ENCODE peak calls at places on chromosomes 2 and 18, in four cellular contexts. T, E, O and P are unnamed samples.

GRCh38 chr18:46199515-46200147 is 95.4 kb downstream of the HAUS1 start:
- DNase-seq in E (peak), T (no peak), O (no peak), P (no peak)

GRCh38 chr2:130342020-130342532 is 621 bp upstream of the IMP4 start:
- DNase-seq in T (peak), O (peak), E (peak), P (peak)

GRCh38 chr2:3522851-3523481 is 3.6 kb upstream of the ADI1 start:
- DNase-seq in T (no peak), E (no peak), O (peak), P (no peak)

GRCh38 chr2:162084561-162084960 is 10.5 kb upstream of the DPP4 start:
- DNase-seq in T (no peak), O (no peak), E (no peak), P (no peak)

GRCh38 chr2:105409717-105410116 is 10.9 kb upstream of the FHL2 start:
- DNase-seq in O (peak), E (peak), T (no peak), P (no peak)

GRCh38 chr18:35458677-35459441 is 38.9 kb downstream of the INO80C start:
- DNase-seq in O (peak), T (peak), E (peak), P (no peak)

GRCh38 chr2:120539937-120540718 is 194.2 kb downstream of the INHBB start:
- DNase-seq in O (peak), E (peak), T (no peak), P (no peak)

GRCh38 chr18:75538727-75539126 is 111.2 kb upstream of the SMIM21 start:
- DNase-seq in T (no peak), O (no peak), E (no peak), P (no peak)

GRCh38 chr2:207530160-207531023 is 630 bp downstream of the CREB1 start:
- DNase-seq in T (peak), O (peak), E (peak), P (peak)

GRCh38 chr2:157825885-157826284 is 50.2 kb downstream of the ACVR1 start:
- DNase-seq in E (no peak), O (no peak), T (no peak), P (no peak)

GRCh38 chr2:194696690-194697089 is 960.3 kb upstream of the SLC39A10 start:
- DNase-seq in T (no peak), O (no peak), E (no peak), P (no peak)

GRCh38 chr2:239834143-239834542 is 191.0 kb downstream of the NDUFA10 start:
- DNase-seq in E (no peak), T (no peak), O (no peak), P (no peak)

GRCh38 chr2:167599228-167599627 is 648.2 kb downstream of the STK39 start:
- DNase-seq in E (no peak), O (no peak), T (no peak), P (no peak)

GRCh38 chr2:232444409-232445148 is 11.4 kb upstream of the ALPI start:
- DNase-seq in T (no peak), O (no peak), E (peak), P (peak)

GRCh38 chr2:127683766-127684165 is 8.4 kb upstream of the LIMS2 start:
- DNase-seq in E (no peak), O (no peak), T (no peak), P (no peak)

GRCh38 chr2:75243219-75243618 is 43.9 kb upstream of the TACR1 start:
- DNase-seq in O (no peak), T (no peak), E (no peak), P (no peak)

GRCh38 chr18:5057348-5058012 is 139.6 kb downstream of the AKAIN1 start:
- DNase-seq in E (peak), T (no peak), O (peak), P (no peak)

GRCh38 chr2:121431214-121431613 is 99.5 kb upstream of the RNU4ATAC start:
- DNase-seq in O (no peak), T (no peak), E (no peak), P (no peak)

GRCh38 chr18:36078751-36079529 is 11.6 kb upstream of the RPRD1A start:
- DNase-seq in T (no peak), O (no peak), E (no peak), P (no peak)

GRCh38 chr18:61189376-61189775 is 143.9 kb upstream of the CDH20 start:
- DNase-seq in E (no peak), T (no peak), O (no peak), P (no peak)

GRCh38 chr2:105005601-105006000 is 32.3 kb upstream of the MRPS9 start:
- DNase-seq in T (no peak), E (no peak), O (no peak), P (no peak)

GRCh38 chr18:22813648-22814328 is 119.3 kb upstream of the RBBP8 start:
- DNase-seq in O (no peak), T (no peak), E (peak), P (no peak)

GRCh38 chr2:46538393-46538792 is 59.0 kb downstream of the TMEM247 start:
- DNase-seq in E (no peak), O (peak), T (no peak), P (no peak)

GRCh38 chr18:74084184-74084583 is 63.5 kb downstream of the FBXO15 start:
- DNase-seq in T (no peak), O (no peak), E (no peak), P (no peak)

GRCh38 chr18:74083071-74083954 is 64.3 kb downstream of the FBXO15 start:
- DNase-seq in T (no peak), E (no peak), O (no peak), P (no peak)

GRCh38 chr18:74078257-74078656 is 69.4 kb downstream of the FBXO15 start:
- DNase-seq in E (no peak), O (no peak), T (no peak), P (no peak)

GRCh38 chr18:74081966-74082365 is 65.7 kb downstream of the FBXO15 start:
- DNase-seq in E (no peak), T (no peak), O (no peak), P (no peak)

GRCh38 chr18:74082476-74083070 is 65.1 kb downstream of the FBXO15 start:
- DNase-seq in E (peak), O (no peak), T (peak), P (no peak)
- TF ChIP-seq CTCF in E (peak), O (peak), T (peak), P (peak)

DNA sequence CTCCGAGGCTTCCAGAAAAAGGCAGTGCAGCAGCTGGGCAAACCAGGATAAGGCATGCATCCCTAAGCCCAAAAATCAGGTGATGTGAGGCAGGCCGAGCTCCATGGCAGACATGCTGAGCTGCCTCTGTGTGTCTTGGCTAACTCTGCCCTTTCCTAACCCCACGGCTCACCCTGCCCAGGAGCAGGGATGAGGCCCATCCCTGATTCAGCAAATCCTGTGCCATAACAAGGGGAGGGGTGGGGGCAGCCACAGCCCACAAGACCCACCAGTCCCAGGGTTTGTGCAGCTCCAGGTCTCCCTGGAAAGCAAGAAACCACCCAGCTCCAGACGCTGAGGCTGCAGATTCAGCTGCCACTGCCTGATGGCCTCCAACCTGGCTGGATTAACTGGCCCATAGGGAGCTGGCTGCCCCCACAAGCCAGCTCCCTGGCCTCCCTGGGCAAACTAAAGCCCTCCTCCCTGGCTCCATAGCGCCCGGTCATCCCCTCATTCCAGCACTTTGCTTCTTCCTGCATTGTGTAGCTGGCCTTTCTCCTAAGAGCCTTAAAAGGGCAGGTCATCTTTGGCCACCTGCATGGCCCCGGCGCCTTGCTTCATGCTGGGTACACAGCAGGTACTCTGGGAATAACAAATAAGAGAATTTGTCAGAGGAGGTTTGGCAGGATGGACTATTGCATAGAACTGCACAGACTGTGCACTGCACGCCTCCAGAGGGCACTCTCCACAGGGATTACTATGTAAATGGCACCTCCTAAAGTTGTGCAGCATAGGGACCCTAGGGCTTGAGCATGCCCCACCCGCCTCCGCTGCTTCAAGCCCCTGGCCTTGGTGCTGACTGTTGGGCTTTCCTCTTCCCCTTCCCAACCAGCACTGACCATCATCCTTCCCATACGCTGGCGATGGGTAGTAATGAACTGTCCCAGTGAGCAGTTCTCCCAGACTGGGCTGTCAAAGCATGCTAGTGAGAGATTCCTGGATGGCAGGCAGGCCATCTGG is 10.7 kb downstream of the STEAP3 start:
- DNase-seq in E (peak), O (no peak), T (no peak), P (no peak)
- TF ChIP-seq CTCF in E (peak), O (no peak), T (no peak), P (peak)

GRCh38 chr18:48607049-48607984 is 68.5 kb downstream of the CTIF start:
- DNase-seq in T (peak), E (no peak), O (peak), P (no peak)

GRCh38 chr18:48602759-48603390 is 64.0 kb downstream of the CTIF start:
- DNase-seq in E (no peak), O (no peak), T (peak), P (no peak)

GRCh38 chr18:48608581-48608980 is 69.8 kb downstream of the CTIF start:
- DNase-seq in O (no peak), T (peak), E (no peak), P (no peak)

GRCh38 chr18:48609114-48609513 is 70.3 kb downstream of the CTIF start:
- DNase-seq in T (peak), O (no peak), E (no peak), P (peak)

DNA sequence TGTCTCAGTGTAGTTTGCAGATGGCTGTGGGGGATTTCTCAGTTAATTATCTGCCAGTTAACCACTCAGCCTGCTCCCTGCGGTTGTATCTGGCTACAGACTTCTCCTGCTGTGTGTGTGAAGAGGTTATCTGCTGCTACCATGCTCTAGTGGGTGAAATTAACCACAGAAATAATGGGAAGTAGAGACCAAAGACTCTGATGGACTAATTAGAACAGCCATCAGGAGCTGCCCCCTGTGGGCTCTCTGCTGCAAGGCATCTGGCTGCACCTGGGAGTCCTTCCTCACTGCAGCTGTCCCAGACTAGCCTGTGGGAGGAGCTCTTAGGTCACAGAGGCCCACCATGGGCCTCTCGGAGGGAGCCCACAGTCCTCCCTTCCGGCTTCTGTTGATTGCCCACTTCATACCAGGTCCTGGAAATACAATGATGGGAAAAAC is 66.6 kb downstream of the CTIF start:
- DNase-seq in E (peak), T (peak), O (no peak), P (no peak)
- TF ChIP-seq CTCF in E (peak), T (no peak), O (no peak), P (peak)

DNA sequence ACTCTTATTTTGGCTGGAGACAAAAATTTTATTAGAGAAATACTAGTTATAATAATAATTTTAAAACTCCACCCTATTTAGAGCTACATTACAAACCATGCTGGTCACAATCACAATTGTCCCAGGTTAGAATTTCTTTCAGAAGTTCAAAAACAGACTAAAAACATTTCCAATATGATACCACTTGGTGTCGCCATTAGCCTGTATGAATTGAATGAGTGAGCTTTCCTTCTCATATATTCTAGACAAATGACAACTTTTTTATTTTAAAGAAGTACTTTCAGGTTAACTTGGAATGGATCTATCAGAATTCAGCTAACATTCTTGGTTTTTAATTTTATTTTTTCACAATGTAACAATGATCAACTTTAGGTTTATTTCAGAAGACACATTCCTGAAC is 48.0 kb downstream of the SERPINB8 start:
- DNase-seq in E (peak), T (no peak), O (no peak), P (no peak)
- TF ChIP-seq CTCF in E (peak), T (no peak), O (no peak), P (peak)

DNA sequence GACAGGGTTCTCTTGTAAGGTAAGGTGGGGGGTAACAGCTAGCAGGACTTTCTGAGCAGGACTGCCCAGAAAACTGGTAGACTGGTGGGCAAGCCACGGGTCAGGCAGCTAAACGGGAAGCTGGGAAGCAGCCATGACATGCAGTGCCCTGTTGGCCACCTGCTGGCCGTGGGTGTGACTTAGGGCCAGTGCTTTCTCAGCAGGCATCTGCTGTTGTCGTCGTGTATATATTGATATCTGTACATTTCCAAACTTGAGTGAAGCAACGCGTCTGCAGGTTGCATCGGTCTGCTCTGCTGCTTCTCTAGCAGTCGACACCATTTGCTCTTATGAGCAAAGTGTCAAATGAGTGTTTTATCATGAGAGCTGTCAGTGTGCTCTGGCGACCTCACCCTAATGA is 31.0 kb downstream of the COA5 start:
- DNase-seq in T (no peak), E (no peak), O (no peak), P (no peak)
- TF ChIP-seq CTCF in T (no peak), E (no peak), O (no peak), P (peak)

DNA sequence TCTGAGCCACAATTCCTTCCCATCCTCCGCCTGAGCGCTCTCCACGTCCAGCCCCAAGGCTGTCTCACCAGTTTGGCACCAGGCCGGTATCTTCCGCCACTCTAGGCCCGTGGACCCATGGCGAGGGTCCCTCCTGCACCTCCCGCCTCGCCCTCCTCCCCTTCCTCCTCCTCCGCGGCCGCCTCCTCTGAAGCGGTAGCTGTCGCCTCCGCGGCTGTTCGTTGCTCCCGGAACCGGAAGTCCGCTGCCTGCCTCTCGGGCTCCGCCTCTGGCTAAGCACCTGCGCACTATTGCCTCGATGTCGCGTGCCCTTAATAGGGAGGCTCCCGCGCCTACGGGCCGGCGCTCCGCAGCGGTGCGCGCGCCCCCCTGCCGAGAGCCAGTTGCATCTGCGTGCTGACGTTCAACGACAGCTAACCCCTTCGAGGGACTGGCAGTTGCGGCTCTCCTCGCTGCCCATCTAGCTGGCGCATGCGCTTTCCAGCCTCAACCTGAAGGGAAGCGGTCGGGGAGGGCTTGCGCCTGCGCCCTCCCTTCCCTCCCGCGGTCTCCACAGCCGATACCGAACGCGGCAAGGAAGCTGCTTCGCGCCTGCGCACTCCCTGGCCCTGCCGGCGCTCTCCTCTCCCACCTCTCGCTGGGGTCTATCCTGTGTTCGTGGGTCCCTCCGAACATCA is at the start of gene MBD1:
- DNase-seq in T (peak), O (peak), E (peak), P (peak)
- TF ChIP-seq CTCF in T (peak), O (peak), E (no peak), P (peak)

DNA sequence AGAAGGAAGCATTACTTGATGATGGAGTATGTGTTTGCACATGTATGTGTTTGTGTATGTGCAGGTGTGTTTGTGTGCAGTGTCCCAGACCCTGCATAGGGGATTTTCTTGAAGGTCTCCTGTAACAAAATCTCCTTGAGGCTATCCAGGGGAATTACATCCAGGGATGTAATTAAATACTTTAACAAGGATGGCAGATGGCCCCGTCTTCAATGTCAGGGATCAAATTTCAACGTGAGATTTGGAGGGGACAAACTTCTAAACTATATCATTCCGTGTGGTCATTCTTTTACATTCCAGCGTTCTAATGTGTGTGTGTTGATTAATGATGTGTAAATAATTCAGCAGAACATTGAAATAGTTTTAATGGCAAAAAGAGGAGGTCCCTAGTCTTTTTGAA is 3.3 kb downstream of the UGT1A9 start:
- DNase-seq in E (no peak), O (no peak), T (no peak), P (no peak)
- TF ChIP-seq CTCF in E (no peak), O (no peak), T (no peak), P (no peak)

DNA sequence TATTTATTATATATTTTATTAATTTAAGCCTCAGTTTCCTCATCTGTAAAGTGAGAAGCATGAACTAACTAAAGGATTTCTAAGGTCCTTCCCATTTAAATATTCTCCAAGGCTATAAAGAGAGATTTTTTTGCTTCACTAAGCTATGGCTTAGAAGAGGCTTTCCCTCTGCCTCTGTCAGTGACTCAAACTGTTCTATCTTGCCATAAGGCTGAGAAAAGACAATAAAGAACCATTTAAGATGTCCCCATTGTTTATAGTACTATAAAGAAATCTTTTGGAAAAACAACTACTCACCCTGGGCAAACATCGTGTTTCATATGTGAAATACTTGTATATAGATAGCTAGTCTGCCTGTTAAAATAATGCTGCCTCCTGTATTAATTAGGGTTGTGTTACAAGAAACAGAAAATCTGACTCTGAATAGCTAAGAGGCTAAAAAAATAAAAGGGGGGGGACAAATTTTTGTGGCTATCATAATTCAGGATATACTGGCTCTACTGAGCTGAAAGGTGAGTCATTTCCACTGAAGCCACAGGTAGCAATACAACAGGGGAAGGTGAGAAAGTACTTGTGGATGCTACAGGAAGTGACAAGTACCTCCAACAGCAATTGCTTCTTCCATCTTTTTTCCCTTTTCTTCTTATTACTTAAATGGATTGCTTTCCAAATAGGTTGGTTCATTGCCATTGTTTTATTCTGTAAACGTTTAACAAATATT is 25.4 kb downstream of the EPHA4 start:
- DNase-seq in E (no peak), O (no peak), T (no peak), P (no peak)
- TF ChIP-seq CTCF in E (no peak), O (no peak), T (no peak), P (no peak)

DNA sequence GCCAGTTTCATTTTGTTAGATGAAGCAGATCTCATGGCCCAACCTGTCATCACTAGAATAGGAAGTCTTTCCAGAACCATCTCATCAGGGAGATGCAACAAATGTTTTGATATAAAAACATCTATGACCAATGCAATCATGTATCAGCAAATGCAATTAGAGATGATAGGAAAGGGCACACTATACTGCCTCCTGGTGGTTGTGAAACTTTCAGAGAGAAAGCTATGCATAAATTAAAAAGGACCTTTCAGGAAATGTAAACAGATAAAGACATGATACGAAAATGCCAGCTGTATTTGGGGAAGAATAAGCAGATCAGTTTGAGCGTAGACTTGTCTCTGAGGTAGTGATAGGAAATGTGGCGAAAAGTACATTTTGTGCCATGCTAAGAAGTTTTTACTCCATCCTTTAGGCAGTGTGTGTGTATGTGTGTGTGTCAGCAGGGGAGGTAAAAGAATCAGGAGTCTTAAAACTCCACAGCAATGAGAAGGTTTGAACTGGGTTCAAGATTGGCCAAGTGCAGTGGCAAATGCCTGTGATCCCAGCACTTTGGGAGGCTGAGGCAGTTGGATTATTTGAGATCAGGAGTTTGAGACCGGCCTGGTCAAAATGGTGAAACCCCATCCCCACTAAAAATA is 479.3 kb downstream of the CPS1 start:
- DNase-seq in O (no peak), T (no peak), E (peak), P (no peak)
- TF ChIP-seq CTCF in O (no peak), T (peak), E (peak), P (peak)